ENCODE peak calls at places on chromosomes 4 and X, in nine cellular contexts. A, P, C, U, W, X, I, L and H are unnamed samples.

GRCh38 chr4:38869511-38869910 is 1.9 kb downstream of the FAM114A1 start:
- DNase-seq in A (no peak), P (no peak), C (peak), U (peak), W (no peak), X (no peak), I (no peak), L (no peak), H (no peak)

GRCh38 chr4:2402053-2402452 is 16.4 kb downstream of the ZFYVE28 start:
- DNase-seq in A (no peak), P (peak), C (peak), U (peak), W (no peak), X (peak), I (peak), L (peak), H (no peak)

GRCh38 chrX:12956704-12957541 is 18.0 kb upstream of the TMSB4X start:
- DNase-seq in A (peak), P (no peak), C (peak), U (peak), W (peak), X (peak), I (no peak), L (no peak), H (peak)

GRCh38 chrX:65551489-65552339 is 17.1 kb upstream of the LAS1L start:
- DNase-seq in A (no peak), P (no peak), C (no peak), U (no peak), W (no peak), X (no peak), I (no peak), L (no peak), H (no peak)

GRCh38 chr4:123433976-123434375 is 37.4 kb downstream of the SPRY1 start:
- DNase-seq in A (no peak), P (no peak), C (no peak), U (no peak), W (no peak), X (no peak), I (no peak), L (no peak), H (no peak)

GRCh38 chr4:188824553-188824952 is 685.3 kb downstream of the TRIML1 start:
- DNase-seq in A (no peak), P (no peak), C (no peak), U (no peak), W (no peak), X (no peak), I (no peak), L (no peak), H (no peak)

GRCh38 chr4:1010522-1011021 is 854 bp upstream of the FGFRL1 start:
- DNase-seq in A (no peak), P (peak), C (peak), U (peak), W (peak), X (peak), I (no peak), L (peak), H (peak)

GRCh38 chr4:55336138-55337034 is 9.7 kb upstream of the SRD5A3 start:
- DNase-seq in A (no peak), P (no peak), C (no peak), U (no peak), W (no peak), X (no peak), I (no peak), L (no peak), H (no peak)

GRCh38 chrX:130012683-130013082 is 30.2 kb downstream of the BCORL1 start:
- DNase-seq in A (no peak), P (no peak), C (no peak), U (no peak), W (no peak), X (no peak), I (no peak), L (no peak), H (no peak)

GRCh38 chr4:69056921-69057562 is 39.2 kb upstream of the UGT2B7 start:
- DNase-seq in A (no peak), P (no peak), C (no peak), U (no peak), W (no peak), X (no peak), I (no peak), L (no peak), H (no peak)

GRCh38 chr4:188647820-188648380 is 508.7 kb downstream of the TRIML1 start:
- DNase-seq in A (no peak), P (no peak), C (no peak), U (no peak), W (no peak), X (no peak), I (no peak), L (no peak), H (no peak)

GRCh38 chr4:54581807-54582206 is 76.0 kb upstream of the KIT start:
- DNase-seq in A (no peak), P (no peak), C (no peak), U (no peak), W (no peak), X (no peak), I (no peak), L (no peak), H (no peak)

GRCh38 chr4:119585771-119586170 is 42.8 kb downstream of the PDE5A start:
- DNase-seq in A (no peak), P (no peak), C (no peak), U (peak), W (no peak), X (no peak), I (no peak), L (peak), H (no peak)

GRCh38 chr4:76856183-76856969 is 41.6 kb downstream of the SOWAHB start:
- DNase-seq in A (no peak), P (no peak), C (no peak), U (peak), W (no peak), X (no peak), I (no peak), L (peak), H (peak)

GRCh38 chr4:59161249-59161648 is 2038.9 kb upstream of the ADGRL3 start:
- DNase-seq in A (no peak), P (no peak), C (no peak), U (no peak), W (no peak), X (no peak), I (no peak), L (peak), H (no peak)

GRCh38 chr4:111681751-111682150 is 463.5 kb upstream of the FAM241A start:
- DNase-seq in A (no peak), P (no peak), C (no peak), U (no peak), W (no peak), X (no peak), I (no peak), L (no peak), H (no peak)